ENCODE peak calls at places on chromosomes 16 and 17, in nine cellular contexts. B, U, S, X, Y, D, O, C and K are unnamed samples.
A peak's percentile ranks its signal among the peaks of the same experiment; 100 is the strongest.

GRCh38 chr17:50396261-50397110 is 837 bp downstream of the LRRC59 start:
- DNase-seq in O (peak; percentile 78), D (peak; percentile 65), B (peak; percentile 68), X (peak; percentile 91), S (no peak), U (no peak), C (peak; percentile 50), Y (peak; percentile 31), K (peak; percentile 58)

GRCh38 chr17:7651097-7651958 is 602 bp downstream of the ATP1B2 start:
- DNase-seq in C (peak; percentile 77), B (no peak), S (peak; percentile 44), U (no peak), D (no peak), X (no peak), Y (no peak), O (no peak), K (no peak)

GRCh38 chr17:63443053-63443452 is 3.1 kb downstream of the CYB561 start:
- DNase-seq in O (no peak), U (no peak), B (no peak), S (no peak), Y (no peak), X (no peak), C (no peak), D (no peak), K (no peak)

GRCh38 chr16:24978370-24978914 is 36.7 kb downstream of the ARHGAP17 start:
- DNase-seq in O (no peak), S (peak; percentile 32), U (no peak), X (no peak), C (no peak), B (no peak), D (no peak), Y (no peak), K (no peak)

GRCh38 chr17:60901222-60901621 is 223.6 kb downstream of the BCAS3 start:
- DNase-seq in S (no peak), U (no peak), X (no peak), O (no peak), D (no peak), Y (no peak), C (no peak), B (no peak), K (no peak)

GRCh38 chr16:77190478-77191258 is at the start of gene MON1B:
- DNase-seq in U (peak; percentile 93), B (peak; percentile 99), Y (peak; percentile 99), S (peak; percentile 93), X (peak; percentile 99), C (peak; percentile 95), O (peak; percentile 95), D (peak; percentile 97), K (peak; percentile 97)

GRCh38 chr16:79211581-79211980 is 389.0 kb downstream of the MAF start:
- DNase-seq in B (no peak), S (no peak), D (no peak), C (no peak), Y (no peak), O (no peak), U (no peak), X (no peak), K (no peak)

GRCh38 chr17:28551421-28552186 is 820 bp downstream of the UNC119 start:
- DNase-seq in S (peak; percentile 39), D (no peak), C (peak; percentile 31), Y (no peak), B (no peak), U (no peak), O (peak; percentile 48), X (no peak), K (no peak)

GRCh38 chr16:20803561-20804214 is 2.6 kb downstream of the ERI2 start:
- DNase-seq in D (no peak), Y (no peak), O (no peak), C (no peak), U (no peak), X (no peak), B (no peak), S (no peak), K (no peak)

GRCh38 chr16:86611517-86611840 is 33.1 kb downstream of the FOXL1 start:
- DNase-seq in U (no peak), O (no peak), C (no peak), X (peak; percentile 26), S (no peak), D (no peak), B (no peak), Y (no peak), K (no peak)

GRCh38 chr16:67024384-67024896 is 4.5 kb upstream of the CBFB start:
- DNase-seq in X (peak; percentile 3), U (no peak), S (no peak), B (no peak), D (no peak), C (peak; percentile 8), O (no peak), Y (peak; percentile 10), K (no peak)

GRCh38 chr17:64536913-64537312 is 30.1 kb downstream of the CEP95 start:
- DNase-seq in B (no peak), U (no peak), C (no peak), Y (no peak), S (no peak), X (no peak), O (no peak), D (no peak), K (no peak)

GRCh38 chr17:39665642-39666221 is 583 bp downstream of the TCAP start:
- DNase-seq in Y (no peak), B (no peak), U (no peak), C (no peak), D (peak; percentile 100), O (no peak), S (no peak), X (no peak), K (peak; percentile 33)

GRCh38 chr17:61431594-61432311 is 20.5 kb upstream of the TBX4 start:
- DNase-seq in O (no peak), D (no peak), B (no peak), C (no peak), S (no peak), X (no peak), Y (no peak), U (no peak), K (no peak)

GRCh38 chr17:10613775-10614513 is 43.2 kb downstream of the MYH3 start:
- DNase-seq in S (no peak), U (no peak), X (no peak), O (no peak), D (no peak), B (no peak), C (no peak), Y (no peak), K (no peak)

GRCh38 chr17:10612957-10613744 is 44.0 kb downstream of the MYH3 start:
- DNase-seq in S (no peak), O (no peak), C (no peak), Y (no peak), U (no peak), X (no peak), D (no peak), B (no peak), K (no peak)

GRCh38 chr17:10614536-10615155 is 42.5 kb downstream of the MYH3 start:
- DNase-seq in C (peak; percentile 48), O (no peak), U (no peak), S (peak; percentile 80), X (peak; percentile 25), B (peak; percentile 41), Y (no peak), D (peak; percentile 55), K (peak; percentile 54)

GRCh38 chr17:10606110-10606509 is 51.0 kb downstream of the MYH3 start:
- DNase-seq in Y (no peak), O (no peak), U (no peak), D (no peak), X (no peak), S (no peak), C (no peak), B (no peak), K (no peak)

DNA sequence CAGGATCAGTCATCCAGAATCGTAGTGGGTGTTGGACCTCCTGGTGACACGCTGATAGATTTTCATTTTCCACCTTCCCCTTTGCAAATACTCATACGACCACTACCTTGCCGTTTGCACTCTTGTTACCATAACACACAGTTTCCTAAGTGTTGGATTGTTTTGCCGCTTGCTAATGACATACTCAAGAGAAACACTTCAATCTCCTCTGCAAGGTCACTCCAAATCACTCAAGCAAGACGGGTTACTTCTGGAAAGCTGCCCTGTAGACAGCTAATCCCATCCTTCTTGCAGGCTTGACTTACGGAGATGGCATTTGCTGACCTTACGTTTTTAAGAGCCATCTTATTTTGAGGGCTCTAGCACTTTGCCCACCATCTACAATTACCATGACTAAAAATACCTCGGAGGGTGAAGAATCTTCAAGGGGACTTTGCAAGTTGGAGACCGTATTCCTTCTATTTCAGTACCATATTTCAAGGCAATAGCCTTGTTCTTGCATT is 46.2 kb downstream of the MYH3 start:
- DNase-seq in U (no peak), O (no peak), B (no peak), X (no peak), S (no peak), Y (no peak), D (no peak), C (no peak), K (no peak)
- TF ChIP-seq CTCF in U (no peak), O (no peak), B (no peak), X (no peak), S (no peak), Y (no peak), D (no peak), C (no peak), K (no peak)

DNA sequence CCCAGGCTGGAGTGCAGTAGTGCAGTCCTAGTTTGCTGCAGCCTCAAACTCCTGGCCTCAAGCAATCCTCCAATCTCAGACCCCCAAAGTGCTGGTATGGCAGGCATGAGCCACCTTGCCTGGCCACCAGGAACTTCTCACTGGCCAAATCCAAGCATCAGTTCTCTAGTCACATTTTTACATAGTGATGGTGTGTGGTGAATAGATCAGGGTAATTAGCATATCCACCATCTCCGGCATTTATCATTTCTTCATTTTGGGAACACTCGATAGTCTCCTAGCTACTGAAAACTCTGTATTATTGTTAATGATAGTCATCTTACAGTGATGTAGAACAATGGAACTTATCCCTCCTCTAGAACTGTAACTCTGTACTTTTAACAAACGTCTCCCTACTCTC is 58.3 kb downstream of the RAB11FIP4 start:
- DNase-seq in C (no peak), Y (no peak), D (no peak), S (no peak), X (no peak), O (no peak), B (no peak), U (no peak), K (no peak)
- TF ChIP-seq CTCF in C (no peak), Y (no peak), D (no peak), S (no peak), X (no peak), O (no peak), B (no peak), U (no peak), K (no peak)

GRCh38 chr16:59047114-59047513 is 313.0 kb upstream of the GOT2 start:
- DNase-seq in X (no peak), Y (no peak), B (no peak), D (no peak), O (no peak), C (no peak), U (no peak), S (no peak), K (no peak)
- TF ChIP-seq CTCF in X (no peak), Y (no peak), B (no peak), D (no peak), O (no peak), C (no peak), U (no peak), S (peak; percentile 17), K (no peak)

DNA sequence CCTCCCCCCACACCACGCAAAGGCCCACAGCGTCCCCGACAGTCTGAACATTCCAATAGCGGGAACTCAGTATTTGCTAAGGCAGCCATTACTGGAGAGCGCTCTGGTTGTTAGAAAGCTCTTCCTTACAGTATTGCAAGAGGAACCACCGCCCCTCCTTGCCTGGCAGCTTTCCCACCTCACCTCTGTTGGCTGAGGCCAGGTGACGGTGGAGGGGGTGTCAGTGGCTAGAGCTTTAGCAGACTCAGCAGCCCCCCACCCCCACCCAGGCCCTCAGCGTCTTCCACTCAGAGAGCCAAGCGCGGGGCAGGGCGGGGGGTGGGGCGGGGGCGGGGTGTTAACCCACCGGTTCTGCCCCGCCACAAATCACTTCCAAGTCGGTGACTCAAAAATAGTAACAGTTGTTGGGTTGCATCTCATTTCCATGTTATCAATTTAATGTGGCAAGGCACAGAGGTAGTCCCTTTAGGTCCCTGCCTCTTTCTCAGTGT is 2.3 kb upstream of the PLEKHH3 start:
- DNase-seq in C (peak; percentile 75), Y (peak; percentile 59), D (peak; percentile 67), O (peak; percentile 78), B (peak; percentile 74), S (no peak), X (peak; percentile 36), U (no peak), K (peak; percentile 73)
- TF ChIP-seq CTCF in C (no peak), Y (no peak), D (no peak), O (no peak), B (no peak), S (no peak), X (no peak), U (no peak), K (no peak)